ENCODE peak calls at places on chromosome 14, in four cellular contexts. C, O, Y and P are unnamed samples. For H3K4me1, the result is how much of the 10 kb centered on the place peaks cover.

GRCh38 chr14:74855021-74855420 is 20.9 kb downstream of the PROX2 start:
- DNase-seq in C (no peak), O (no peak), Y (no peak), P (no peak)

GRCh38 chr14:100785626-100786025 is 40.3 kb upstream of the MEG3 start:
- DNase-seq in C (no peak), O (no peak), Y (no peak), P (no peak)

GRCh38 chr14:49598182-49598478 is 610 bp upstream of the LRR1 start:
- DNase-seq in C (no peak), O (no peak), Y (peak), P (no peak)

GRCh38 chr14:71372411-71372838 is 465.2 kb downstream of the PCNX1 start:
- DNase-seq in C (no peak), O (no peak), Y (no peak), P (no peak)

GRCh38 chr14:102504302-102504950 is 5.2 kb downstream of the ANKRD9 start:
- DNase-seq in C (no peak), O (no peak), Y (no peak), P (no peak)

GRCh38 chr14:73251516-73252215 is 14.4 kb downstream of the PAPLN start:
- DNase-seq in C (no peak), O (no peak), Y (no peak), P (no peak)

GRCh38 chr14:81523616-81524015 is 10.0 kb downstream of the SEL1L start:
- DNase-seq in C (no peak), O (no peak), Y (no peak), P (no peak)

GRCh38 chr14:39230416-39230815 is 3.3 kb upstream of the MIA2 start:
- DNase-seq in C (no peak), O (no peak), Y (no peak), P (no peak)

GRCh38 chr14:36583242-36584166 is 1.1 kb upstream of the NKX2-8 start:
- DNase-seq in C (no peak), O (no peak), Y (no peak), P (peak)

GRCh38 chr14:64723691-64724577 is 19.7 kb downstream of the PLEKHG3 start:
- DNase-seq in C (no peak), O (no peak), Y (no peak), P (no peak)

GRCh38 chr14:65772901-65773574 is 360.5 kb downstream of the FUT8 start:
- DNase-seq in C (no peak), O (no peak), Y (no peak), P (no peak)

GRCh38 chr14:67267929-67268328 is 26.7 kb downstream of the PALS1 start:
- DNase-seq in C (no peak), O (no peak), Y (no peak), P (no peak)

GRCh38 chr14:58572092-58572853 is 65.5 kb upstream of the DACT1 start:
- DNase-seq in C (no peak), O (no peak), Y (no peak), P (no peak)

GRCh38 chr14:103736546-103737431 is 21.2 kb downstream of the ZFYVE21 start:
- DNase-seq in C (peak), O (no peak), Y (no peak), P (peak)

GRCh38 chr14:65299837-65300236 is 112.7 kb upstream of the FUT8 start:
- DNase-seq in C (no peak), O (no peak), Y (peak), P (no peak)

GRCh38 chr14:30983858-30984257 is 41.6 kb upstream of the AP4S1 start:
- DNase-seq in C (no peak), O (no peak), Y (no peak), P (no peak)
- H3K4me1 ChIP-seq in C (under half), O (under half), Y (under half), P (under half)

GRCh38 chr14:91293281-91293680 is 48.8 kb upstream of the GPR68 start:
- DNase-seq in C (no peak), O (no peak), Y (no peak), P (no peak)
- TF ChIP-seq POLR2A in C (no peak), O (no peak), Y (no peak), P (no peak)

GRCh38 chr14:99586761-99587462 is 17.1 kb downstream of the CCDC85C start:
- DNase-seq in C (no peak), O (no peak), Y (no peak), P (no peak)
- H3K4me1 ChIP-seq in C (under half), O (under half), Y (half or more), P (under half)

GRCh38 chr14:34462132-34462893 is at the start of gene SPTSSA:
- DNase-seq in C (peak), O (peak), Y (peak), P (peak)
- TF ChIP-seq POLR2A in C (peak), O (peak), Y (no peak), P (peak)

GRCh38 chr14:91501951-91502930 is 7.9 kb downstream of the PPP4R3A start:
- DNase-seq in C (no peak), O (no peak), Y (no peak), P (no peak)
- H3K4me1 ChIP-seq in C (half or more), O (half or more), Y (half or more), P (under half)

GRCh38 chr14:105084741-105085571 is 19.7 kb upstream of the GPR132 start:
- DNase-seq in C (no peak), O (no peak), Y (peak), P (no peak)
- TF ChIP-seq POLR2A in C (no peak), O (no peak), Y (no peak), P (no peak)